ENCODE peak calls at places on chromosome 12, in seven cellular contexts. One of them, this sample, is unnamed.

GRCh38 chr12:55736780-55737580 is 5.9 kb upstream of the GDF11 start:
- DNase-seq in stimulated activated CD8-positive, alpha-beta memory T cell treated with anti-CD3 and anti-CD28 coated beads, Interleukin-4, amount 100 ng/mL, for 1 hour: no peak
- DNase-seq in aorta: peak; percentile 88
- DNase-seq in stomach: peak; percentile 85
- DNase-seq in glutamatergic neuron: peak; percentile 83
- DNase-seq in ACHN: peak; percentile 87
- DNase-seq in central memory CD4-positive, alpha-beta T cell: peak; percentile 41
- DNase-seq in this sample: peak; percentile 72

GRCh38 chr12:1205512-1206060 is 214.6 kb downstream of the ERC1 start:
- DNase-seq in ACHN: no peak
- DNase-seq in glutamatergic neuron: no peak
- DNase-seq in aorta: no peak
- DNase-seq in stomach: no peak
- DNase-seq in central memory CD4-positive, alpha-beta T cell: no peak
- DNase-seq in stimulated activated CD8-positive, alpha-beta memory T cell treated with anti-CD3 and anti-CD28 coated beads, Interleukin-4, amount 100 ng/mL, for 1 hour: no peak
- DNase-seq in this sample: no peak

GRCh38 chr12:89817501-89818226 is 109.0 kb upstream of the ATP2B1 start:
- DNase-seq in glutamatergic neuron: no peak
- DNase-seq in aorta: no peak
- DNase-seq in stomach: no peak
- DNase-seq in stimulated activated CD8-positive, alpha-beta memory T cell treated with anti-CD3 and anti-CD28 coated beads, Interleukin-4, amount 100 ng/mL, for 1 hour: no peak
- DNase-seq in ACHN: no peak
- DNase-seq in central memory CD4-positive, alpha-beta T cell: no peak
- DNase-seq in this sample: peak; percentile 23

GRCh38 chr12:122413516-122414404 is 8.7 kb downstream of the CLIP1 start:
- DNase-seq in ACHN: no peak
- DNase-seq in stimulated activated CD8-positive, alpha-beta memory T cell treated with anti-CD3 and anti-CD28 coated beads, Interleukin-4, amount 100 ng/mL, for 1 hour: no peak
- DNase-seq in glutamatergic neuron: no peak
- DNase-seq in stomach: no peak
- DNase-seq in central memory CD4-positive, alpha-beta T cell: no peak
- DNase-seq in aorta: no peak
- DNase-seq in this sample: no peak

GRCh38 chr12:57372233-57372632 is 58.6 kb downstream of the R3HDM2 start:
- DNase-seq in ACHN: no peak
- DNase-seq in glutamatergic neuron: no peak
- DNase-seq in aorta: no peak
- DNase-seq in stomach: no peak
- DNase-seq in central memory CD4-positive, alpha-beta T cell: no peak
- DNase-seq in stimulated activated CD8-positive, alpha-beta memory T cell treated with anti-CD3 and anti-CD28 coated beads, Interleukin-4, amount 100 ng/mL, for 1 hour: no peak
- DNase-seq in this sample: no peak

GRCh38 chr12:98587084-98587483 is 6.4 kb upstream of the SLC25A3 start:
- DNase-seq in glutamatergic neuron: no peak
- DNase-seq in aorta: no peak
- DNase-seq in ACHN: no peak
- DNase-seq in stimulated activated CD8-positive, alpha-beta memory T cell treated with anti-CD3 and anti-CD28 coated beads, Interleukin-4, amount 100 ng/mL, for 1 hour: no peak
- DNase-seq in central memory CD4-positive, alpha-beta T cell: no peak
- DNase-seq in stomach: no peak
- DNase-seq in this sample: no peak

GRCh38 chr12:30988086-30988485 is 61.5 kb downstream of the TSPAN11 start:
- DNase-seq in stimulated activated CD8-positive, alpha-beta memory T cell treated with anti-CD3 and anti-CD28 coated beads, Interleukin-4, amount 100 ng/mL, for 1 hour: no peak
- DNase-seq in central memory CD4-positive, alpha-beta T cell: no peak
- DNase-seq in stomach: peak; percentile 75
- DNase-seq in aorta: no peak
- DNase-seq in glutamatergic neuron: no peak
- DNase-seq in ACHN: no peak
- DNase-seq in this sample: no peak

GRCh38 chr12:65605019-65605418 is 219.3 kb upstream of the HMGA2 start:
- DNase-seq in stomach: no peak
- DNase-seq in stimulated activated CD8-positive, alpha-beta memory T cell treated with anti-CD3 and anti-CD28 coated beads, Interleukin-4, amount 100 ng/mL, for 1 hour: no peak
- DNase-seq in ACHN: no peak
- DNase-seq in aorta: no peak
- DNase-seq in glutamatergic neuron: no peak
- DNase-seq in central memory CD4-positive, alpha-beta T cell: no peak
- DNase-seq in this sample: no peak

GRCh38 chr12:54262403-54262925 is 17.5 kb downstream of the CBX5 start:
- DNase-seq in aorta: no peak
- DNase-seq in stimulated activated CD8-positive, alpha-beta memory T cell treated with anti-CD3 and anti-CD28 coated beads, Interleukin-4, amount 100 ng/mL, for 1 hour: no peak
- DNase-seq in stomach: no peak
- DNase-seq in central memory CD4-positive, alpha-beta T cell: no peak
- DNase-seq in ACHN: peak; percentile 81
- DNase-seq in glutamatergic neuron: no peak
- DNase-seq in this sample: peak; percentile 93

GRCh38 chr12:123928274-123928865 is 44.3 kb downstream of the CCDC92 start:
- DNase-seq in stomach: no peak
- DNase-seq in central memory CD4-positive, alpha-beta T cell: no peak
- DNase-seq in stimulated activated CD8-positive, alpha-beta memory T cell treated with anti-CD3 and anti-CD28 coated beads, Interleukin-4, amount 100 ng/mL, for 1 hour: no peak
- DNase-seq in aorta: no peak
- DNase-seq in glutamatergic neuron: no peak
- DNase-seq in ACHN: no peak
- DNase-seq in this sample: no peak

GRCh38 chr12:75526655-75527511 is 15.5 kb upstream of the KRR1 start:
- DNase-seq in stimulated activated CD8-positive, alpha-beta memory T cell treated with anti-CD3 and anti-CD28 coated beads, Interleukin-4, amount 100 ng/mL, for 1 hour: no peak
- DNase-seq in ACHN: peak; percentile 81
- DNase-seq in glutamatergic neuron: peak; percentile 76
- DNase-seq in central memory CD4-positive, alpha-beta T cell: peak; percentile 24
- DNase-seq in stomach: no peak
- DNase-seq in aorta: no peak
- DNase-seq in this sample: peak; percentile 43

GRCh38 chr12:131091413-131091975 is 137.8 kb downstream of the ADGRD1 start:
- DNase-seq in glutamatergic neuron: no peak
- DNase-seq in stimulated activated CD8-positive, alpha-beta memory T cell treated with anti-CD3 and anti-CD28 coated beads, Interleukin-4, amount 100 ng/mL, for 1 hour: no peak
- DNase-seq in stomach: no peak
- DNase-seq in aorta: peak; percentile 59
- DNase-seq in ACHN: no peak
- DNase-seq in central memory CD4-positive, alpha-beta T cell: no peak
- DNase-seq in this sample: no peak

GRCh38 chr12:107243316-107243715 is 150.0 kb upstream of the CRY1 start:
- DNase-seq in stimulated activated CD8-positive, alpha-beta memory T cell treated with anti-CD3 and anti-CD28 coated beads, Interleukin-4, amount 100 ng/mL, for 1 hour: no peak
- DNase-seq in ACHN: no peak
- DNase-seq in aorta: no peak
- DNase-seq in stomach: no peak
- DNase-seq in central memory CD4-positive, alpha-beta T cell: no peak
- DNase-seq in glutamatergic neuron: no peak
- DNase-seq in this sample: no peak

GRCh38 chr12:21773263-21773741 is 1.2 kb downstream of the KCNJ8 start:
- DNase-seq in aorta: peak; percentile 74
- DNase-seq in glutamatergic neuron: peak; percentile 63
- DNase-seq in stomach: no peak
- DNase-seq in ACHN: peak; percentile 67
- DNase-seq in stimulated activated CD8-positive, alpha-beta memory T cell treated with anti-CD3 and anti-CD28 coated beads, Interleukin-4, amount 100 ng/mL, for 1 hour: no peak
- DNase-seq in central memory CD4-positive, alpha-beta T cell: no peak
- DNase-seq in this sample: no peak

GRCh38 chr12:15584366-15585041 is 204.7 kb downstream of the EPS8 start:
- DNase-seq in stomach: no peak
- DNase-seq in glutamatergic neuron: no peak
- DNase-seq in central memory CD4-positive, alpha-beta T cell: peak; percentile 46
- DNase-seq in aorta: no peak
- DNase-seq in stimulated activated CD8-positive, alpha-beta memory T cell treated with anti-CD3 and anti-CD28 coated beads, Interleukin-4, amount 100 ng/mL, for 1 hour: peak; percentile 5
- DNase-seq in ACHN: peak; percentile 73
- DNase-seq in this sample: peak; percentile 10

GRCh38 chr12:65171073-65171472 is 1.7 kb downstream of the LEMD3 start:
- DNase-seq in stomach: no peak
- DNase-seq in ACHN: no peak
- DNase-seq in stimulated activated CD8-positive, alpha-beta memory T cell treated with anti-CD3 and anti-CD28 coated beads, Interleukin-4, amount 100 ng/mL, for 1 hour: no peak
- DNase-seq in central memory CD4-positive, alpha-beta T cell: no peak
- DNase-seq in aorta: no peak
- DNase-seq in glutamatergic neuron: no peak
- DNase-seq in this sample: no peak

GRCh38 chr12:114628199-114628598 is 55.8 kb downstream of the TBX3 start:
- DNase-seq in ACHN: no peak
- DNase-seq in central memory CD4-positive, alpha-beta T cell: no peak
- DNase-seq in stimulated activated CD8-positive, alpha-beta memory T cell treated with anti-CD3 and anti-CD28 coated beads, Interleukin-4, amount 100 ng/mL, for 1 hour: no peak
- DNase-seq in glutamatergic neuron: no peak
- DNase-seq in aorta: no peak
- DNase-seq in stomach: no peak
- DNase-seq in this sample: no peak

GRCh38 chr12:39309516-39309915 is 133.4 kb downstream of the KIF21A start:
- DNase-seq in central memory CD4-positive, alpha-beta T cell: no peak
- DNase-seq in glutamatergic neuron: no peak
- DNase-seq in stimulated activated CD8-positive, alpha-beta memory T cell treated with anti-CD3 and anti-CD28 coated beads, Interleukin-4, amount 100 ng/mL, for 1 hour: no peak
- DNase-seq in ACHN: no peak
- DNase-seq in stomach: no peak
- DNase-seq in aorta: no peak
- DNase-seq in this sample: no peak

GRCh38 chr12:49910331-49911212 is 6.9 kb upstream of the FAIM2 start:
- DNase-seq in central memory CD4-positive, alpha-beta T cell: no peak
- DNase-seq in glutamatergic neuron: no peak
- DNase-seq in aorta: peak; percentile 65
- DNase-seq in stimulated activated CD8-positive, alpha-beta memory T cell treated with anti-CD3 and anti-CD28 coated beads, Interleukin-4, amount 100 ng/mL, for 1 hour: no peak
- DNase-seq in ACHN: no peak
- DNase-seq in stomach: no peak
- DNase-seq in this sample: no peak

GRCh38 chr12:106918746-106919145 is 37.0 kb upstream of the TMEM263 start:
- DNase-seq in central memory CD4-positive, alpha-beta T cell: no peak
- DNase-seq in glutamatergic neuron: peak; percentile 18
- DNase-seq in stimulated activated CD8-positive, alpha-beta memory T cell treated with anti-CD3 and anti-CD28 coated beads, Interleukin-4, amount 100 ng/mL, for 1 hour: no peak
- DNase-seq in stomach: no peak
- DNase-seq in ACHN: peak; percentile 47
- DNase-seq in aorta: no peak
- DNase-seq in this sample: no peak

GRCh38 chr12:46131729-46132128 is 137.1 kb downstream of the SLC38A1 start:
- DNase-seq in stomach: no peak
- DNase-seq in ACHN: no peak
- DNase-seq in central memory CD4-positive, alpha-beta T cell: no peak
- DNase-seq in glutamatergic neuron: no peak
- DNase-seq in stimulated activated CD8-positive, alpha-beta memory T cell treated with anti-CD3 and anti-CD28 coated beads, Interleukin-4, amount 100 ng/mL, for 1 hour: no peak
- DNase-seq in aorta: no peak
- DNase-seq in this sample: no peak

GRCh38 chr12:132608231-132609171 is 1.9 kb downstream of the LRCOL1 start:
- DNase-seq in stimulated activated CD8-positive, alpha-beta memory T cell treated with anti-CD3 and anti-CD28 coated beads, Interleukin-4, amount 100 ng/mL, for 1 hour: no peak
- DNase-seq in aorta: no peak
- DNase-seq in glutamatergic neuron: no peak
- DNase-seq in central memory CD4-positive, alpha-beta T cell: no peak
- DNase-seq in ACHN: no peak
- DNase-seq in stomach: no peak
- DNase-seq in this sample: no peak

GRCh38 chr12:779745-780734 is 27.7 kb downstream of the WNK1 start:
- DNase-seq in stomach: no peak
- DNase-seq in aorta: no peak
- DNase-seq in glutamatergic neuron: no peak
- DNase-seq in stimulated activated CD8-positive, alpha-beta memory T cell treated with anti-CD3 and anti-CD28 coated beads, Interleukin-4, amount 100 ng/mL, for 1 hour: no peak
- DNase-seq in central memory CD4-positive, alpha-beta T cell: no peak
- DNase-seq in ACHN: peak; percentile 89
- DNase-seq in this sample: peak; percentile 51

GRCh38 chr12:106115450-106115849 is 23.3 kb downstream of the NUAK1 start:
- DNase-seq in stimulated activated CD8-positive, alpha-beta memory T cell treated with anti-CD3 and anti-CD28 coated beads, Interleukin-4, amount 100 ng/mL, for 1 hour: no peak
- DNase-seq in central memory CD4-positive, alpha-beta T cell: no peak
- DNase-seq in aorta: no peak
- DNase-seq in glutamatergic neuron: peak; percentile 53
- DNase-seq in ACHN: no peak
- DNase-seq in stomach: no peak
- DNase-seq in this sample: no peak

GRCh38 chr12:47837190-47838171 is 17.8 kb upstream of the HDAC7 start:
- DNase-seq in aorta: peak; percentile 90
- DNase-seq in stimulated activated CD8-positive, alpha-beta memory T cell treated with anti-CD3 and anti-CD28 coated beads, Interleukin-4, amount 100 ng/mL, for 1 hour: peak; percentile 56
- DNase-seq in ACHN: peak; percentile 79
- DNase-seq in stomach: peak; percentile 79
- DNase-seq in central memory CD4-positive, alpha-beta T cell: peak; percentile 65
- DNase-seq in glutamatergic neuron: peak; percentile 52
- DNase-seq in this sample: peak; percentile 62

GRCh38 chr12:31834158-31834557 is 105.3 kb upstream of the AMN1 start:
- DNase-seq in aorta: no peak
- DNase-seq in central memory CD4-positive, alpha-beta T cell: no peak
- DNase-seq in glutamatergic neuron: no peak
- DNase-seq in stimulated activated CD8-positive, alpha-beta memory T cell treated with anti-CD3 and anti-CD28 coated beads, Interleukin-4, amount 100 ng/mL, for 1 hour: no peak
- DNase-seq in stomach: no peak
- DNase-seq in ACHN: no peak
- DNase-seq in this sample: no peak

GRCh38 chr12:116832353-116832752 is 48.9 kb downstream of the HRK start:
- DNase-seq in aorta: no peak
- DNase-seq in stomach: no peak
- DNase-seq in central memory CD4-positive, alpha-beta T cell: no peak
- DNase-seq in ACHN: no peak
- DNase-seq in glutamatergic neuron: no peak
- DNase-seq in stimulated activated CD8-positive, alpha-beta memory T cell treated with anti-CD3 and anti-CD28 coated beads, Interleukin-4, amount 100 ng/mL, for 1 hour: no peak
- DNase-seq in this sample: no peak

GRCh38 chr12:64759035-64759894 is at the start of gene GNS:
- DNase-seq in ACHN: peak; percentile 98
- DNase-seq in stomach: peak; percentile 97
- DNase-seq in central memory CD4-positive, alpha-beta T cell: peak; percentile 86
- DNase-seq in stimulated activated CD8-positive, alpha-beta memory T cell treated with anti-CD3 and anti-CD28 coated beads, Interleukin-4, amount 100 ng/mL, for 1 hour: peak; percentile 87
- DNase-seq in aorta: peak; percentile 99
- DNase-seq in glutamatergic neuron: peak; percentile 98
- DNase-seq in this sample: peak; percentile 93

GRCh38 chr12:53171725-53172329 is 8.7 kb upstream of the ZNF740 start:
- DNase-seq in ACHN: no peak
- DNase-seq in central memory CD4-positive, alpha-beta T cell: no peak
- DNase-seq in aorta: peak; percentile 40
- DNase-seq in stimulated activated CD8-positive, alpha-beta memory T cell treated with anti-CD3 and anti-CD28 coated beads, Interleukin-4, amount 100 ng/mL, for 1 hour: no peak
- DNase-seq in glutamatergic neuron: no peak
- DNase-seq in stomach: no peak
- DNase-seq in this sample: no peak